ENCODE peak calls at places on chromosome 10, in five cellular contexts. E is neural progenitor cell, O is H1, R is H9, W is endothelial cell of umbilical vein. M is an unnamed sample.
A peak's percentile ranks its signal among the peaks of the same experiment; 100 is the strongest.

GRCh38 chr10:100909506-100910260 is 3.1 kb upstream of the SLF2 start:
- DNase-seq in W (peak; percentile 40), E (peak; percentile 41), R (no peak), O (no peak), M (no peak)

GRCh38 chr10:124671486-124672075 is 72.6 kb downstream of the FAM53B start:
- DNase-seq in O (no peak), W (no peak), E (peak; percentile 54), R (no peak), M (no peak)

GRCh38 chr10:25465582-25466372 is 291.0 kb downstream of the GPR158 start:
- DNase-seq in R (no peak), O (no peak), W (no peak), E (no peak), M (no peak)

GRCh38 chr10:6694447-6695155 is 114.5 kb upstream of the PRKCQ start:
- DNase-seq in E (no peak), R (no peak), W (no peak), O (no peak), M (no peak)

GRCh38 chr10:45428611-45429510 is 54.8 kb downstream of the ALOX5 start:
- DNase-seq in O (no peak), W (no peak), E (no peak), R (no peak), M (no peak)

GRCh38 chr10:35194471-35194870 is 67.8 kb downstream of the CREM start:
- DNase-seq in O (no peak), W (no peak), R (no peak), E (no peak), M (no peak)

GRCh38 chr10:110190170-110190569 is 17.2 kb upstream of the MXI1 start:
- DNase-seq in E (no peak), O (no peak), R (no peak), W (no peak), M (no peak)

GRCh38 chr10:43197834-43198681 is 59.8 kb downstream of the CSGALNACT2 start:
- DNase-seq in E (peak; percentile 45), R (peak; percentile 32), O (no peak), W (no peak), M (no peak)

GRCh38 chr10:86944471-86944870 is 12.9 kb downstream of the MMRN2 start:
- DNase-seq in W (no peak), E (no peak), O (no peak), R (peak; percentile 21), M (no peak)

GRCh38 chr10:91197044-91197651 is 23.3 kb upstream of the PCGF5 start:
- DNase-seq in R (no peak), E (peak; percentile 4), W (no peak), O (no peak), M (no peak)

GRCh38 chr10:24209421-24209770 is 458 bp downstream of the KIAA1217 start:
- DNase-seq in R (no peak), E (peak; percentile 46), O (no peak), W (no peak), M (no peak)

GRCh38 chr10:71585579-71586092 is 133.9 kb downstream of the C10orf105 start:
- DNase-seq in O (no peak), W (no peak), R (no peak), E (no peak), M (no peak)

GRCh38 chr10:15035385-15036301 is 8.1 kb upstream of the OLAH start:
- DNase-seq in E (no peak), W (peak; percentile 81), O (no peak), R (peak; percentile 79), M (no peak)

GRCh38 chr10:71522438-71523144 is 125.9 kb downstream of the CDH23 start:
- DNase-seq in R (no peak), E (peak; percentile 44), W (no peak), O (no peak), M (no peak)

GRCh38 chr10:126525326-126525725 is 137.0 kb upstream of the ADAM12 start:
- DNase-seq in E (peak; percentile 13), W (no peak), O (no peak), R (no peak), M (no peak)

GRCh38 chr10:118572286-118573041 is 23.0 kb downstream of the PRLHR start:
- DNase-seq in W (no peak), E (no peak), O (no peak), R (no peak), M (no peak)

GRCh38 chr10:78584266-78584665 is 484.5 kb upstream of the ZMIZ1 start:
- DNase-seq in R (peak; percentile 18), W (no peak), O (no peak), E (no peak), M (no peak)

GRCh38 chr10:86182150-86182549 is 184.4 kb downstream of the GRID1 start:
- DNase-seq in O (no peak), E (peak; percentile 7), R (no peak), W (no peak), M (no peak)

GRCh38 chr10:71323407-71323806 is 4.3 kb downstream of the SLC29A3 start:
- DNase-seq in R (no peak), W (peak; percentile 28), E (no peak), O (no peak), M (no peak)

GRCh38 chr10:76632158-76633051 is 1005.2 kb downstream of the KCNMA1 start:
- DNase-seq in O (no peak), W (no peak), E (peak; percentile 64), R (peak; percentile 68), M (no peak)
- H3K9ac ChIP-seq in O (no peak overlapping the region), W (no peak overlapping the region), E (no peak overlapping the region), R (no peak overlapping the region), M (no peak overlapping the region)

GRCh38 chr10:70222340-70222794 is 10.9 kb downstream of the PPA1 start:
- DNase-seq in W (no peak), R (no peak), E (no peak), O (no peak), M (no peak)

GRCh38 chr10:70223728-70224127 is 9.5 kb downstream of the PPA1 start:
- DNase-seq in R (no peak), O (no peak), W (no peak), E (no peak), M (no peak)

GRCh38 chr10:70221030-70221429 is 12.2 kb downstream of the PPA1 start:
- DNase-seq in W (no peak), R (no peak), E (no peak), O (no peak), M (no peak)
- H3K9ac ChIP-seq in W (no peak overlapping the region), R (no peak overlapping the region), E (no peak overlapping the region), O (no peak overlapping the region), M (no peak overlapping the region)

GRCh38 chr10:128066954-128067382 is 59.3 kb downstream of the MKI67 start:
- DNase-seq in W (no peak), O (no peak), R (no peak), E (no peak), M (no peak)

GRCh38 chr10:128064615-128065580 is 61.3 kb downstream of the MKI67 start:
- DNase-seq in R (no peak), W (no peak), E (no peak), O (no peak), M (no peak)

GRCh38 chr10:128063736-128064614 is 62.2 kb downstream of the MKI67 start:
- DNase-seq in R (no peak), O (no peak), E (no peak), W (no peak), M (no peak)

GRCh38 chr10:128067691-128068397 is 58.4 kb downstream of the MKI67 start:
- DNase-seq in W (no peak), O (no peak), R (no peak), E (no peak), M (no peak)

GRCh38 chr10:128065881-128066534 is 60.2 kb downstream of the MKI67 start:
- DNase-seq in R (no peak), W (no peak), O (no peak), E (no peak), M (no peak)
- H3K9ac ChIP-seq in R (no peak overlapping the region), W (no peak overlapping the region), O (no peak overlapping the region), E (no peak overlapping the region), M (no peak overlapping the region)

GRCh38 chr10:61987537-61987936 is 86.0 kb downstream of the ARID5B start:
- DNase-seq in O (no peak), E (no peak), W (no peak), R (no peak), M (no peak)
- H3K9ac ChIP-seq in O (no peak overlapping the region), E (no peak overlapping the region), W (no peak overlapping the region), R (no peak overlapping the region), M (no peak overlapping the region)

GRCh38 chr10:5547684-5547933 is 22.8 kb downstream of the CALML3 start:
- DNase-seq in W (peak; percentile 53), O (no peak), R (no peak), E (no peak), M (no peak)

GRCh38 chr10:5545778-5546710 is 21.3 kb downstream of the CALML3 start:
- DNase-seq in E (no peak), O (no peak), W (peak; percentile 95), R (no peak), M (no peak)

GRCh38 chr10:5549462-5550249 is 24.9 kb downstream of the CALML3 start:
- DNase-seq in R (no peak), E (no peak), O (no peak), W (no peak), M (no peak)

GRCh38 chr10:5546891-5547683 is 22.3 kb downstream of the CALML3 start:
- DNase-seq in W (peak; percentile 63), O (no peak), E (no peak), R (no peak), M (no peak)

DNA sequence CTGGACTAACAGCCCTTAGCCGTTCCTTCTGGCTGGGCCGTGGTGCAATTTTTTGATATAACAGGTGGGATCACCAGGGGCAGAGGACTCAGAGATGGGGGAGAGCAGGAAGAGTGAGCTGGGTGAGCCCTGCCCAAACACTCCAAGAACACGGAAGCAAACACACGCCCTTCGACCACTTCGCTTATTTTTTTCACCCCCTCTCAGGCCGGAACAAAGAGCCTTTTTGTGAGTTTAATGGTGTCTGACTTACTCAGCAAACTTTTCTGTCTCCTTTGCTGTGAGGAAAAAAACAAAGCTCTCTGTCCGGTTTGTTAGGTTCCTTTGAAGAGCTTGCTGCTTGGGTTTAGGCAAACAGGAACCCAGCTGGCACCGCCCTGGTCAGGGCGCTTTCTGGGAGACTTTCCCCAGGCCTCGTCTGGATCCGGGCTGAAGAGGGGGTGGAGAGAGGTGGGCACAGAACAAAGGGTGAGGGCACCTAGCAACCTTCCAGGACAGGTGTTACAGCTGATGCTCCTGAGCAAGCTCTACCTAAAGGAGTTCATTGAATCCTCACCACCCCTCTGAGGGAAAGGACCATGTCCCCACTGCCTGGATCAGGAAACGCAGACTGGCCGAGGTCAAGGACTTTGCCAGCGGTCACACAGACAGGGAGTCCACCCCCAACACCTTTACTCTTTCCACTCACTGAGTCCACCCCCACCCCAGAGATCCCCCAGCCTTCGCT is 23.3 kb downstream of the CALML3 start:
- DNase-seq in E (no peak), W (peak; percentile 55), R (no peak), O (no peak), M (no peak)
- H3K9ac ChIP-seq in E (no peak overlapping the region), W (peak overlapping the region; percentile 57), R (no peak overlapping the region), O (no peak overlapping the region), M (peak overlapping the region; percentile 22)

DNA sequence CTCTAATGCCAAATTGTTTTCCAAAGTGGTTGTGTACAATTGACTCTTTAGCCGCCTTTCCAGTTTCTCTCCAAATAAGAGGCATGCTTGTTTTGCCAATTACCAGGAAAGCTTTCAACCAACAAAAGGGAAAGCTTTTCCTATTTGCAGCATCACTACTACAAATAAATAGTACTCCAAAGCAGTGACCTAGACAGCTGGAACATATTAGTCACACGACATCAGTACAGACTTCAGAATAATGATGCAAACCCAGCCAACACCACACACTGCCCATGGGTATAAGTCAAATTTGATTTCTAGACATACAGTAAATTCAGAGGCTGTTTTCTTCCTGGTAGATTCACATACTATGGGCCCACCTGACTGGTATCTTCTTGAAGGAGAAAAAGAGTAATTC is 29.7 kb downstream of the SGMS1 start:
- DNase-seq in W (peak; percentile 37), E (no peak), R (no peak), O (no peak), M (no peak)
- H3K9ac ChIP-seq in W (no peak overlapping the region), E (no peak overlapping the region), R (no peak overlapping the region), O (no peak overlapping the region), M (no peak overlapping the region)

M was measured in NT2/D1.